ENCODE peak calls at places on chromosomes 2 and 18, in four cellular contexts. S is IMR-90, U is tibial nerve, C is uterus. M is an unnamed sample.

GRCh38 chr2:230684222-230685164 is 28.1 kb upstream of the CAB39 start:
- DNase-seq in C (no peak), U (no peak), S (peak), M (no peak)

GRCh38 chr2:133506962-133507361 is 61.3 kb downstream of the NCKAP5 start:
- DNase-seq in S (no peak), U (no peak), C (no peak), M (no peak)

GRCh38 chr2:178858896-178859628 is 51.8 kb upstream of the TTN start:
- DNase-seq in C (no peak), S (no peak), U (no peak), M (no peak)

GRCh38 chr2:70381821-70382220 is 80.0 kb upstream of the FAM136A start:
- DNase-seq in S (peak), U (no peak), C (no peak), M (no peak)

GRCh38 chr2:52632543-52632942 is 1135.1 kb upstream of the CHAC2 start:
- DNase-seq in S (no peak), U (no peak), C (no peak), M (no peak)

GRCh38 chr18:24021505-24021904 is 7.0 kb downstream of the TTC39C start:
- DNase-seq in U (no peak), C (no peak), S (no peak), M (no peak)

GRCh38 chr2:232133078-232133477 is 171.6 kb downstream of the DIS3L2 start:
- DNase-seq in C (no peak), S (no peak), U (no peak), M (no peak)

GRCh38 chr2:11659866-11660265 is 10.1 kb downstream of the NTSR2 start:
- DNase-seq in U (no peak), C (no peak), S (no peak), M (no peak)

GRCh38 chr18:3758531-3758930 is 308.6 kb downstream of the TGIF1 start:
- DNase-seq in U (no peak), S (peak), C (no peak), M (no peak)

GRCh38 chr2:20050104-20050711 is 1.2 kb downstream of the LAPTM4A start:
- DNase-seq in U (no peak), C (no peak), S (peak), M (peak)

GRCh38 chr18:50857694-50858093 is 21.2 kb upstream of the ME2 start:
- DNase-seq in U (no peak), C (no peak), S (no peak), M (peak)

GRCh38 chr18:35334183-35334582 is 10.0 kb downstream of the ZNF24 start:
- DNase-seq in S (no peak), U (no peak), C (no peak), M (no peak)

GRCh38 chr18:4430836-4431235 is 24.3 kb downstream of the DLGAP1 start:
- DNase-seq in S (no peak), C (no peak), U (no peak), M (peak)

GRCh38 chr18:35267161-35267651 is 22.8 kb downstream of the ZSCAN30 start:
- DNase-seq in U (peak), C (peak), S (no peak), M (peak)

GRCh38 chr2:84285056-84285747 is 173.9 kb downstream of the SUCLG1 start:
- DNase-seq in S (no peak), C (no peak), U (no peak), M (no peak)

GRCh38 chr2:144583741-144584453 is 64.0 kb upstream of the ZEB2 start:
- DNase-seq in C (no peak), S (peak), U (no peak), M (no peak)

GRCh38 chr2:241609859-241610793 is 26.8 kb downstream of the THAP4 start:
- DNase-seq in U (peak), S (peak), C (peak), M (peak)

GRCh38 chr2:172103471-172104292 is 982 bp upstream of the DLX2 start:
- DNase-seq in U (peak), C (peak), S (peak), M (peak)

GRCh38 chr2:230898016-230898415 is 27.0 kb downstream of the GPR55 start:
- DNase-seq in U (no peak), S (no peak), C (no peak), M (no peak)

GRCh38 chr18:62749389-62749788 is 34.0 kb downstream of the PHLPP1 start:
- DNase-seq in C (no peak), S (no peak), U (no peak), M (no peak)

GRCh38 chr18:79914614-79915160 is 36.8 kb downstream of the SLC66A2 start:
- DNase-seq in S (no peak), C (no peak), U (no peak), M (peak)

GRCh38 chr2:47008381-47009280 is 93.0 kb upstream of the MCFD2 start:
- DNase-seq in U (no peak), C (peak), S (peak), M (peak)

GRCh38 chr18:59432796-59433195 is 73.7 kb upstream of the LMAN1 start:
- DNase-seq in C (no peak), U (no peak), S (no peak), M (no peak)

GRCh38 chr2:127085260-127085666 is 21.7 kb downstream of the BIN1 start:
- DNase-seq in C (no peak), S (peak), U (no peak), M (no peak)

GRCh38 chr18:6056171-6056932 is 161.0 kb upstream of the TMEM200C start:
- DNase-seq in C (no peak), U (no peak), S (peak), M (no peak)

GRCh38 chr2:127829845-127830246 is 18.9 kb upstream of the WDR33 start:
- DNase-seq in S (no peak), C (no peak), U (no peak), M (no peak)

GRCh38 chr2:152950125-152950524 is 231.7 kb downstream of the ARL6IP6 start:
- DNase-seq in S (no peak), U (no peak), C (no peak), M (no peak)

GRCh38 chr2:11019614-11020013 is 107.9 kb downstream of the KCNF1 start:
- DNase-seq in U (no peak), S (no peak), C (no peak), M (no peak)

GRCh38 chr2:234676109-234676858 is 179.4 kb upstream of the ARL4C start:
- DNase-seq in C (no peak), S (no peak), U (no peak), M (no peak)

GRCh38 chr2:184338776-184339175 is 259.6 kb upstream of the ZNF804A start:
- DNase-seq in S (no peak), C (no peak), U (no peak), M (no peak)

GRCh38 chr2:201228271-201228911 is 31.9 kb upstream of the CASP8 start:
- DNase-seq in S (no peak), U (no peak), C (no peak), M (no peak)

GRCh38 chr18:50097702-50098101 is 97.2 kb downstream of the MYO5B start:
- DNase-seq in S (no peak), U (no peak), C (no peak), M (no peak)

GRCh38 chr2:139721454-139721995 is 941.3 kb upstream of the NXPH2 start:
- DNase-seq in U (no peak), S (no peak), C (no peak), M (no peak)

GRCh38 chr2:106124787-106125549 is 69.1 kb downstream of the UXS1 start:
- DNase-seq in S (no peak), U (no peak), C (no peak), M (no peak)

GRCh38 chr18:76522551-76522950 is 27.5 kb upstream of the ZNF516 start:
- DNase-seq in S (no peak), C (no peak), U (no peak), M (no peak)

GRCh38 chr18:76518543-76519155 is 23.6 kb upstream of the ZNF516 start:
- DNase-seq in U (peak), S (peak), C (peak), M (peak)

GRCh38 chr2:191155608-191156071 is 4.8 kb upstream of the STAT4 start:
- DNase-seq in S (peak), U (no peak), C (no peak), M (no peak)

GRCh38 chr2:57890462-57890861 is 156.1 kb upstream of the VRK2 start:
- DNase-seq in S (peak), U (no peak), C (no peak), M (no peak)

GRCh38 chr2:231780123-231780908 is 766 bp downstream of the PDE6D start:
- DNase-seq in U (no peak), S (peak), C (peak), M (peak)

GRCh38 chr2:208531361-208531760 is 124.8 kb downstream of the PTH2R start:
- DNase-seq in U (no peak), S (no peak), C (no peak), M (no peak)
- TF ChIP-seq POLR2A in U (no peak), S (no peak), C (no peak), M (no peak)

DNA sequence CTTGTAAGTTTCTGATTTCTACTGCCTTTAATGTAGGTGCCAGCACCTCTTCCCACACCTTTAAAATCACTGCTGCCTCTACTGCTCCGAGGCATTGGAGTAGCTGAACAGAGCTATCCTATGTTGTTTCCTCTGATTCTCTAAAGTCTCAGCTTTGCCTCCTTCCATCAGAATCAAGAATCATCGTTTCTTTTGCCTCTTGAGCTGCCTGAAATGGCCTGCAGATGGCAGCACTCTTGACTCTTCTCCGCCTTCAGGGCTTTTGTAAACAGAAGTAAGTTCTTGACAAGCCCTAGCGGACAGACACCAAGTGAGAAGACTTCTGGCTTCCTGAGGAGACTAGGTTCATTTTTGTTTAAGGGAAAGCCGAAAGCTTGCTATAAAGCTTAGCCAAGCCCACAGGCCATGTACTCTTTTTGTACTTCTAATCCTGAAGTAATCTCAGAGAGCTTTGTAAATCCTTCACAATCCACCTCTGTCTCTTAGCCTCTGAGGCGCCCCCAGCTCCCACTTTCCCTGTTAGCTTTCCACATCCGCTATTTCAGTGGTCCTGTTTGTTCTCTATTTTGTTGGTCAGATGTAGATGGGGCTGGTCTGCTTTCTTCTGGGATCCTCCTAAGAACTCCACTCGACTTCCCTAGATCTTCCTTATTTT is 48.4 kb downstream of the GTF3C3 start:
- DNase-seq in S (peak), C (peak), U (peak), M (peak)
- TF ChIP-seq CTCF in S (peak), C (peak), U (peak), M (peak)

GRCh38 chr2:186588421-186588820 is 1.4 kb upstream of the ITGAV start:
- DNase-seq in U (no peak), S (no peak), C (no peak), M (no peak)

GRCh38 chr2:186588940-186589732 is 720 bp upstream of the ITGAV start:
- DNase-seq in U (no peak), S (no peak), C (no peak), M (no peak)

GRCh38 chr2:186592137-186592875 is 2.5 kb downstream of the ITGAV start:
- DNase-seq in S (peak), U (no peak), C (no peak), M (no peak)

GRCh38 chr2:186590538-186591441 is 934 bp downstream of the ITGAV start:
- DNase-seq in C (peak), S (peak), U (no peak), M (peak)

GRCh38 chr2:186589733-186590537 is at the start of gene ITGAV:
- DNase-seq in S (peak), U (peak), C (peak), M (peak)
- TF ChIP-seq POLR2A in S (peak), U (peak), C (peak), M (no peak)

DNA sequence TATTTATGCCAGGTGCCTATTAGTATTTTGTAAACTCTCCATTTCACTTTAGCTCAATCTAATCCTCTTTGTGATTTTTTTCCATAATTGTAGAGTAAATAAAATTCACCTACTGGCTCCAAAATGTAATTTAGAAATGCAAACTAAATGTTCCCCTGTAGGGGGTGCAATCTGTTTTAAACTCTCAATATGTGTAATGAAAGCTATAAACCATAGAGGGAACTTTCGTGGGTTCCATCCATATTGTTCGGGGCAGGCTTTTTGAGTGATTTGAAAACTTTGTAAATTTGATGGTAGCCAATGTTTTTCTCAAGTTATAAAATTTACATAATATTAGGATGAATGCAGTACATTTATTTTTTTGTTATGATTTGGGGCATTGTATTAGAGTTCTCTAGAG is 49.4 kb downstream of the TSPYL6 start:
- DNase-seq in C (no peak), U (no peak), S (peak), M (no peak)
- TF ChIP-seq CTCF in C (peak), U (peak), S (peak), M (peak)

GRCh38 chr18:25233582-25234362 is 118.2 kb downstream of the ZNF521 start:
- DNase-seq in U (no peak), C (no peak), S (peak), M (no peak)
- TF ChIP-seq POLR2A in U (no peak), C (no peak), S (no peak), M (no peak)

GRCh38 chr18:26405190-26405781 is 143.1 kb downstream of the KCTD1 start:
- DNase-seq in S (peak), U (no peak), C (no peak), M (peak)
- TF ChIP-seq CTCF in S (peak), U (peak), C (peak), M (no peak)

DNA sequence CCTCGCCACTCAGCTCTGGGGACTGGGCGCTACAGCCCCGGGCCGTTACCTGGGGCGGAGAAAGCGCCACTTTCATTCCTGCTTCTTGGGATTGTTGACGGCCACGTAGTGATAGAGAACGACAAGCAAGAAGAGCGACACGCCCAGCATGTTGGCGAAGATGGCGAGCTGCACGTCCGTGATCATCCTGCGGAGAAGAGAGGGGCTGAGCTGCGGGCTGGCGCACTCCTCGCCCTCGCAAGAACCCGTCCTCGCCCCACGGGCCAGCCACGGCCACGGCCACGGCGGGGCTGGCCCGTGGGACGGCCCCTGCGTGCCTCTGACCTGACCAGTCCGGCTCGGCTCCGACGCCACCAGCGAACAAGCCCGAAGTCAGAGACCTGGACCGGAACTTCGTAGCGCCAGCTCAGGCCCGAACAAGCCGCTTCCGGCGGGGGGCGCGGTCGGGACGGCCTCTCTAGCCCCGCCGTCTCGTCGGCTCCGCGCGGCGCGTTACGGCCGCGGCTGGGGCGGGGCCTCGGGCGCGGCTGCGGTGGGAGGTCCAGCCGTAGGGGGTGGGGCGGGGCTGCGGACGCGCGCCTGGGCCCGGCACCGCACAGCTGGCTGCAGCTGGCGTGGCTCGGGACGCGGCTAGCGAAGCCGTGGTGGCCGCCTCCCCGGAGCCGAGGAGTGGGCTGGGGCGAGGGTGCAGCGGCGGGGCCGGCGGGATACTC is at the start of gene OST4:
- DNase-seq in U (peak), C (peak), S (peak), M (peak)
- TF ChIP-seq POLR2A in U (no peak), C (peak), S (peak), M (no peak)

GRCh38 chr2:204026294-204026693 is 89.7 kb downstream of the ICOS start:
- DNase-seq in U (no peak), S (no peak), C (no peak), M (no peak)
- TF ChIP-seq CTCF in U (no peak), S (no peak), C (no peak), M (no peak)